ENCODE peak calls at places on chromosomes 12 and 14, in seven cellular contexts. R is NCI-H748 treated with DMSO at 0.1 percent for 48 hours; C is heart right ventricle; V is fibroblast of lung; Y is amniotic stem cell; B is effector memory CD4-positive, alpha-beta T cell; P is neural crest cell. N is an unnamed sample.

GRCh38 chr14:102690509-102691286 is 86.6 kb upstream of the TRAF3 start:
- DNase-seq in C (no peak), V (no peak), P (no peak), B (no peak), Y (no peak), R (no peak), N (no peak)

GRCh38 chr14:51644215-51644969 is 7.3 kb upstream of the FRMD6 start:
- DNase-seq in V (peak), R (no peak), B (no peak), P (no peak), Y (no peak), C (no peak), N (no peak)

GRCh38 chr12:45268672-45269406 is 52.9 kb downstream of the ANO6 start:
- DNase-seq in R (peak), Y (peak), P (no peak), C (peak), V (peak), B (no peak), N (peak)

GRCh38 chr12:5905757-5906156 is 39.3 kb downstream of the ANO2 start:
- DNase-seq in Y (no peak), V (no peak), C (no peak), B (no peak), P (no peak), R (no peak), N (no peak)

GRCh38 chr12:67792185-67792584 is 143.6 kb downstream of the DYRK2 start:
- DNase-seq in Y (no peak), P (no peak), R (peak), C (no peak), V (no peak), B (no peak), N (no peak)

GRCh38 chr12:53952335-53952694 is 2.4 kb upstream of the HOXC12 start:
- DNase-seq in P (no peak), B (no peak), Y (no peak), V (no peak), R (no peak), C (no peak), N (no peak)

GRCh38 chr12:4144676-4145075 is 128.9 kb upstream of the CCND2 start:
- DNase-seq in Y (no peak), P (no peak), C (no peak), B (no peak), R (no peak), V (no peak), N (no peak)

GRCh38 chr12:26047401-26048226 is 77.2 kb downstream of the BHLHE41 start:
- DNase-seq in R (no peak), P (no peak), V (no peak), Y (no peak), B (no peak), C (peak), N (no peak)

GRCh38 chr12:25337916-25338315 is 87.2 kb upstream of the KRAS start:
- DNase-seq in Y (no peak), R (no peak), C (no peak), B (no peak), V (no peak), P (no peak), N (no peak)

GRCh38 chr14:94584591-94585280 is 3.5 kb downstream of the SERPINA5 start:
- DNase-seq in V (no peak), P (no peak), R (no peak), Y (no peak), C (no peak), B (no peak), N (no peak)

GRCh38 chr14:69667938-69668336 is 56.5 kb downstream of the SUSD6 start:
- DNase-seq in B (no peak), V (no peak), Y (no peak), C (no peak), P (no peak), R (no peak), N (no peak)

GRCh38 chr14:61527325-61528100 is 167.8 kb upstream of the HIF1A start:
- DNase-seq in V (peak), P (no peak), C (no peak), B (no peak), R (no peak), Y (no peak), N (peak)

GRCh38 chr12:27901959-27902358 is 70.6 kb downstream of the PTHLH start:
- DNase-seq in Y (no peak), B (no peak), R (no peak), C (no peak), P (no peak), V (no peak), N (no peak)

GRCh38 chr12:114499338-114499737 is 93.4 kb upstream of the TBX5 start:
- DNase-seq in V (peak), Y (no peak), P (no peak), C (no peak), R (no peak), B (no peak), N (no peak)

GRCh38 chr12:100331871-100332270 is 25.0 kb upstream of the SLC17A8 start:
- DNase-seq in P (no peak), R (no peak), C (no peak), Y (no peak), V (no peak), B (no peak), N (no peak)

GRCh38 chr12:12800406-12801180 is 12.6 kb upstream of the DDX47 start:
- DNase-seq in V (no peak), Y (no peak), R (no peak), P (no peak), C (no peak), B (no peak), N (no peak)

GRCh38 chr12:124608451-124608870 is 41.0 kb upstream of the NCOR2 start:
- DNase-seq in Y (no peak), P (no peak), R (no peak), B (no peak), V (no peak), C (no peak), N (no peak)

GRCh38 chr12:20280515-20280914 is 87.8 kb upstream of the PDE3A start:
- DNase-seq in V (no peak), Y (no peak), B (no peak), R (no peak), P (no peak), C (no peak), N (no peak)

GRCh38 chr14:74504874-74505617 is 11.5 kb downstream of the ISCA2 start:
- DNase-seq in C (no peak), R (no peak), V (no peak), B (no peak), P (no peak), Y (no peak), N (no peak)

GRCh38 chr12:39372929-39373328 is 70.0 kb downstream of the KIF21A start:
- DNase-seq in R (no peak), B (no peak), V (no peak), Y (no peak), P (no peak), C (no peak), N (no peak)

GRCh38 chr12:51863921-51864700 is 15.6 kb upstream of the FIGNL2 start:
- DNase-seq in R (no peak), B (no peak), V (no peak), P (peak), C (no peak), Y (no peak), N (peak)

GRCh38 chr12:41514050-41514449 is 325.9 kb downstream of the PDZRN4 start:
- DNase-seq in P (no peak), Y (no peak), B (no peak), C (no peak), R (no peak), V (no peak), N (no peak)

GRCh38 chr12:96187675-96188355 is 6.4 kb upstream of the ELK3 start:
- DNase-seq in R (no peak), C (no peak), B (no peak), P (no peak), V (peak), Y (no peak), N (peak)

GRCh38 chr12:25997401-25997973 is 39.0 kb downstream of the RASSF8 start:
- DNase-seq in Y (peak), V (peak), P (no peak), R (no peak), C (no peak), B (no peak), N (peak)

GRCh38 chr12:47071241-47071852 is 8.1 kb upstream of the PCED1B start:
- DNase-seq in P (no peak), C (no peak), B (no peak), V (no peak), Y (no peak), R (peak), N (no peak)

GRCh38 chr12:65495233-65495632 is 216.8 kb downstream of the MSRB3 start:
- DNase-seq in B (no peak), C (no peak), Y (no peak), V (peak), R (no peak), P (no peak), N (peak)

GRCh38 chr12:69682136-69682755 is 16.9 kb downstream of the BEST3 start:
- DNase-seq in V (no peak), C (no peak), P (no peak), B (no peak), R (no peak), Y (no peak), N (no peak)

GRCh38 chr12:79512068-79512467 is 178.7 kb downstream of the PAWR start:
- DNase-seq in C (no peak), B (no peak), P (no peak), V (no peak), Y (no peak), R (no peak), N (no peak)

GRCh38 chr12:41188841-41189394 is 798 bp downstream of the PDZRN4 start:
- DNase-seq in V (no peak), B (no peak), C (no peak), P (no peak), R (no peak), Y (no peak), N (no peak)

GRCh38 chr12:68568878-68569569 is 41.7 kb upstream of the RAP1B start:
- DNase-seq in Y (no peak), R (no peak), V (no peak), C (no peak), B (no peak), P (no peak), N (no peak)

GRCh38 chr12:26195641-26196423 is 459 bp downstream of the SSPN start:
- DNase-seq in Y (peak), B (no peak), R (no peak), C (peak), V (peak), P (peak), N (peak)